ENCODE peak calls at places on chromosomes 6 and 20, in eight cellular contexts. One of them, this sample, is unnamed.

GRCh38 chr6:43468240-43468639 is 9.1 kb upstream of the TJAP1 start:
- DNase-seq in PC-3: no peak
- DNase-seq in cardiac muscle cell: no peak
- DNase-seq in endodermal cell: no peak
- DNase-seq in mucosa of descending colon: no peak
- DNase-seq in iPS DF 6.9: no peak
- DNase-seq in bronchial epithelial cell: no peak
- DNase-seq in GM12865: no peak
- DNase-seq in this sample: no peak

GRCh38 chr20:31454374-31454773 is 13.9 kb downstream of the DEFB123 start:
- DNase-seq in PC-3: no peak
- DNase-seq in cardiac muscle cell: no peak
- DNase-seq in endodermal cell: no peak
- DNase-seq in mucosa of descending colon: no peak
- DNase-seq in iPS DF 6.9: no peak
- DNase-seq in bronchial epithelial cell: no peak
- DNase-seq in GM12865: no peak
- DNase-seq in this sample: no peak

GRCh38 chr6:42017021-42017643 is 33.2 kb upstream of the TAF8 start:
- DNase-seq in PC-3: peak; percentile 69
- DNase-seq in cardiac muscle cell: peak; percentile 82
- DNase-seq in endodermal cell: no peak
- DNase-seq in mucosa of descending colon: no peak
- DNase-seq in iPS DF 6.9: no peak
- DNase-seq in bronchial epithelial cell: peak; percentile 63
- DNase-seq in GM12865: peak; percentile 33
- DNase-seq in this sample: peak; percentile 69

GRCh38 chr20:22403860-22404608 is 180.3 kb downstream of the FOXA2 start:
- DNase-seq in PC-3: peak; percentile 63
- DNase-seq in cardiac muscle cell: peak; percentile 37
- DNase-seq in endodermal cell: no peak
- DNase-seq in mucosa of descending colon: no peak
- DNase-seq in iPS DF 6.9: no peak
- DNase-seq in bronchial epithelial cell: no peak
- DNase-seq in GM12865: peak; percentile 21
- DNase-seq in this sample: no peak

GRCh38 chr6:43683708-43684455 is 3.7 kb downstream of the MRPS18A start:
- DNase-seq in PC-3: no peak
- DNase-seq in cardiac muscle cell: no peak
- DNase-seq in endodermal cell: no peak
- DNase-seq in mucosa of descending colon: no peak
- DNase-seq in iPS DF 6.9: no peak
- DNase-seq in bronchial epithelial cell: no peak
- DNase-seq in GM12865: no peak
- DNase-seq in this sample: no peak

GRCh38 chr20:25584905-25585704 is at the start of gene NINL:
- DNase-seq in PC-3: peak; percentile 55
- DNase-seq in cardiac muscle cell: peak; percentile 77
- DNase-seq in endodermal cell: peak; percentile 94
- DNase-seq in mucosa of descending colon: peak; percentile 67
- DNase-seq in iPS DF 6.9: no peak
- DNase-seq in bronchial epithelial cell: no peak
- DNase-seq in GM12865: no peak
- DNase-seq in this sample: no peak

GRCh38 chr20:4949833-4950178 is 51.5 kb downstream of the SLC23A2 start:
- DNase-seq in PC-3: peak; percentile 60
- DNase-seq in cardiac muscle cell: peak; percentile 61
- DNase-seq in endodermal cell: peak; percentile 56
- DNase-seq in mucosa of descending colon: no peak
- DNase-seq in iPS DF 6.9: no peak
- DNase-seq in bronchial epithelial cell: peak; percentile 38
- DNase-seq in GM12865: peak; percentile 71
- DNase-seq in this sample: no peak

GRCh38 chr6:150409576-150410066 is 40.8 kb downstream of the IYD start:
- DNase-seq in PC-3: peak; percentile 55
- DNase-seq in cardiac muscle cell: peak; percentile 12
- DNase-seq in endodermal cell: no peak
- DNase-seq in mucosa of descending colon: no peak
- DNase-seq in iPS DF 6.9: no peak
- DNase-seq in bronchial epithelial cell: no peak
- DNase-seq in GM12865: peak; percentile 6
- DNase-seq in this sample: no peak

GRCh38 chr20:52313335-52313963 is 121.9 kb upstream of the ZFP64 start:
- DNase-seq in PC-3: peak; percentile 76
- DNase-seq in cardiac muscle cell: peak; percentile 68
- DNase-seq in endodermal cell: peak; percentile 70
- DNase-seq in mucosa of descending colon: no peak
- DNase-seq in iPS DF 6.9: peak; percentile 39
- DNase-seq in bronchial epithelial cell: peak; percentile 44
- DNase-seq in GM12865: no peak
- DNase-seq in this sample: no peak

GRCh38 chr20:3045042-3045815 is 623 bp upstream of the MRPS26 start:
- DNase-seq in PC-3: peak; percentile 45
- DNase-seq in cardiac muscle cell: peak; percentile 80
- DNase-seq in endodermal cell: no peak
- DNase-seq in mucosa of descending colon: peak; percentile 89
- DNase-seq in iPS DF 6.9: no peak
- DNase-seq in bronchial epithelial cell: peak; percentile 72
- DNase-seq in GM12865: peak; percentile 87
- DNase-seq in this sample: peak; percentile 71

GRCh38 chr6:10719386-10720228 is 3.3 kb upstream of the TMEM14C start:
- DNase-seq in PC-3: peak; percentile 62
- DNase-seq in cardiac muscle cell: peak; percentile 25
- DNase-seq in endodermal cell: no peak
- DNase-seq in mucosa of descending colon: peak; percentile 65
- DNase-seq in iPS DF 6.9: no peak
- DNase-seq in bronchial epithelial cell: no peak
- DNase-seq in GM12865: no peak
- DNase-seq in this sample: no peak

GRCh38 chr6:1499798-1500197 is 109.9 kb upstream of the FOXC1 start:
- DNase-seq in PC-3: no peak
- DNase-seq in cardiac muscle cell: peak; percentile 65
- DNase-seq in endodermal cell: no peak
- DNase-seq in mucosa of descending colon: no peak
- DNase-seq in iPS DF 6.9: no peak
- DNase-seq in bronchial epithelial cell: no peak
- DNase-seq in GM12865: no peak
- DNase-seq in this sample: no peak

GRCh38 chr20:61886721-61887658 is 178.7 kb downstream of the TAF4 start:
- DNase-seq in PC-3: peak; percentile 54
- DNase-seq in cardiac muscle cell: peak; percentile 43
- DNase-seq in endodermal cell: peak; percentile 84
- DNase-seq in mucosa of descending colon: peak; percentile 23
- DNase-seq in iPS DF 6.9: no peak
- DNase-seq in bronchial epithelial cell: peak; percentile 7
- DNase-seq in GM12865: peak; percentile 24
- DNase-seq in this sample: peak; percentile 19

GRCh38 chr6:111280445-111280844 is 193.1 kb downstream of the SLC16A10 start:
- DNase-seq in PC-3: no peak
- DNase-seq in cardiac muscle cell: no peak
- DNase-seq in endodermal cell: no peak
- DNase-seq in mucosa of descending colon: no peak
- DNase-seq in iPS DF 6.9: no peak
- DNase-seq in bronchial epithelial cell: no peak
- DNase-seq in GM12865: no peak
- DNase-seq in this sample: no peak

GRCh38 chr20:54118220-54119001 is 48.0 kb upstream of the BCAS1 start:
- DNase-seq in PC-3: no peak
- DNase-seq in cardiac muscle cell: no peak
- DNase-seq in endodermal cell: no peak
- DNase-seq in mucosa of descending colon: no peak
- DNase-seq in iPS DF 6.9: no peak
- DNase-seq in bronchial epithelial cell: no peak
- DNase-seq in GM12865: no peak
- DNase-seq in this sample: no peak

GRCh38 chr6:28583463-28583862 is 57.8 kb downstream of the GPX5 start:
- DNase-seq in PC-3: no peak
- DNase-seq in cardiac muscle cell: no peak
- DNase-seq in endodermal cell: no peak
- DNase-seq in mucosa of descending colon: no peak
- DNase-seq in iPS DF 6.9: no peak
- DNase-seq in bronchial epithelial cell: no peak
- DNase-seq in GM12865: no peak
- DNase-seq in this sample: no peak

GRCh38 chr20:13430346-13431002 is 208.3 kb downstream of the TASP1 start:
- DNase-seq in PC-3: peak; percentile 70
- DNase-seq in cardiac muscle cell: no peak
- DNase-seq in endodermal cell: no peak
- DNase-seq in mucosa of descending colon: no peak
- DNase-seq in iPS DF 6.9: no peak
- DNase-seq in bronchial epithelial cell: peak; percentile 63
- DNase-seq in GM12865: peak; percentile 60
- DNase-seq in this sample: no peak

GRCh38 chr6:131199568-131200272 is 64.5 kb downstream of the AKAP7 start:
- DNase-seq in PC-3: peak; percentile 65
- DNase-seq in cardiac muscle cell: peak; percentile 72
- DNase-seq in endodermal cell: peak; percentile 88
- DNase-seq in mucosa of descending colon: peak; percentile 62
- DNase-seq in iPS DF 6.9: no peak
- DNase-seq in bronchial epithelial cell: peak; percentile 29
- DNase-seq in GM12865: peak; percentile 92
- DNase-seq in this sample: peak; percentile 32

GRCh38 chr6:25558155-25558817 is 93.7 kb upstream of the SCGN start:
- DNase-seq in PC-3: peak; percentile 31
- DNase-seq in cardiac muscle cell: no peak
- DNase-seq in endodermal cell: no peak
- DNase-seq in mucosa of descending colon: no peak
- DNase-seq in iPS DF 6.9: no peak
- DNase-seq in bronchial epithelial cell: no peak
- DNase-seq in GM12865: no peak
- DNase-seq in this sample: no peak

GRCh38 chr6:70099732-70100131 is 203.2 kb downstream of the COL9A1 start:
- DNase-seq in PC-3: no peak
- DNase-seq in cardiac muscle cell: no peak
- DNase-seq in endodermal cell: no peak
- DNase-seq in mucosa of descending colon: no peak
- DNase-seq in iPS DF 6.9: no peak
- DNase-seq in bronchial epithelial cell: no peak
- DNase-seq in GM12865: no peak
- DNase-seq in this sample: no peak

GRCh38 chr6:70094156-70094555 is 208.7 kb downstream of the COL9A1 start:
- DNase-seq in PC-3: no peak
- DNase-seq in cardiac muscle cell: no peak
- DNase-seq in endodermal cell: no peak
- DNase-seq in mucosa of descending colon: no peak
- DNase-seq in iPS DF 6.9: no peak
- DNase-seq in bronchial epithelial cell: no peak
- DNase-seq in GM12865: no peak
- DNase-seq in this sample: no peak
- H3K4me3 ChIP-seq in PC-3: no peak overlapping the region
- H3K4me3 ChIP-seq in cardiac muscle cell: no peak overlapping the region
- H3K4me3 ChIP-seq in endodermal cell: no peak overlapping the region
- H3K4me3 ChIP-seq in mucosa of descending colon: no peak overlapping the region
- H3K4me3 ChIP-seq in iPS DF 6.9: no peak overlapping the region
- H3K4me3 ChIP-seq in bronchial epithelial cell: no peak overlapping the region
- H3K4me3 ChIP-seq in GM12865: no peak overlapping the region
- H3K4me3 ChIP-seq in this sample: no peak overlapping the region

GRCh38 chr6:138571174-138571573 is 71.9 kb upstream of the NHSL1 start:
- DNase-seq in PC-3: no peak
- DNase-seq in cardiac muscle cell: peak; percentile 18
- DNase-seq in endodermal cell: no peak
- DNase-seq in mucosa of descending colon: no peak
- DNase-seq in iPS DF 6.9: no peak
- DNase-seq in bronchial epithelial cell: no peak
- DNase-seq in GM12865: no peak
- DNase-seq in this sample: no peak

GRCh38 chr6:138569970-138570715 is 70.8 kb upstream of the NHSL1 start:
- DNase-seq in PC-3: no peak
- DNase-seq in cardiac muscle cell: no peak
- DNase-seq in endodermal cell: no peak
- DNase-seq in mucosa of descending colon: no peak
- DNase-seq in iPS DF 6.9: no peak
- DNase-seq in bronchial epithelial cell: no peak
- DNase-seq in GM12865: no peak
- DNase-seq in this sample: no peak

GRCh38 chr6:138568997-138569396 is 69.7 kb upstream of the NHSL1 start:
- DNase-seq in PC-3: no peak
- DNase-seq in cardiac muscle cell: no peak
- DNase-seq in endodermal cell: no peak
- DNase-seq in mucosa of descending colon: no peak
- DNase-seq in iPS DF 6.9: no peak
- DNase-seq in bronchial epithelial cell: no peak
- DNase-seq in GM12865: no peak
- DNase-seq in this sample: no peak

GRCh38 chr6:138570716-138571020 is 71.4 kb upstream of the NHSL1 start:
- DNase-seq in PC-3: no peak
- DNase-seq in cardiac muscle cell: no peak
- DNase-seq in endodermal cell: no peak
- DNase-seq in mucosa of descending colon: no peak
- DNase-seq in iPS DF 6.9: no peak
- DNase-seq in bronchial epithelial cell: no peak
- DNase-seq in GM12865: no peak
- DNase-seq in this sample: no peak

GRCh38 chr6:138569554-138569953 is 70.3 kb upstream of the NHSL1 start:
- DNase-seq in PC-3: no peak
- DNase-seq in cardiac muscle cell: no peak
- DNase-seq in endodermal cell: no peak
- DNase-seq in mucosa of descending colon: no peak
- DNase-seq in iPS DF 6.9: no peak
- DNase-seq in bronchial epithelial cell: no peak
- DNase-seq in GM12865: no peak
- DNase-seq in this sample: no peak
- H3K4me3 ChIP-seq in PC-3: no peak overlapping the region
- H3K4me3 ChIP-seq in cardiac muscle cell: no peak overlapping the region
- H3K4me3 ChIP-seq in endodermal cell: peak overlapping the region; percentile 82
- H3K4me3 ChIP-seq in mucosa of descending colon: no peak overlapping the region
- H3K4me3 ChIP-seq in iPS DF 6.9: no peak overlapping the region
- H3K4me3 ChIP-seq in bronchial epithelial cell: no peak overlapping the region
- H3K4me3 ChIP-seq in GM12865: no peak overlapping the region
- H3K4me3 ChIP-seq in this sample: no peak overlapping the region

GRCh38 chr20:59258103-59258705 is 42.2 kb upstream of the EDN3 start:
- DNase-seq in PC-3: no peak
- DNase-seq in cardiac muscle cell: no peak
- DNase-seq in endodermal cell: no peak
- DNase-seq in mucosa of descending colon: no peak
- DNase-seq in iPS DF 6.9: no peak
- DNase-seq in bronchial epithelial cell: no peak
- DNase-seq in GM12865: no peak
- DNase-seq in this sample: no peak
- H3K4me3 ChIP-seq in PC-3: no peak overlapping the region
- H3K4me3 ChIP-seq in cardiac muscle cell: no peak overlapping the region
- H3K4me3 ChIP-seq in endodermal cell: no peak overlapping the region
- H3K4me3 ChIP-seq in mucosa of descending colon: no peak overlapping the region
- H3K4me3 ChIP-seq in iPS DF 6.9: no peak overlapping the region
- H3K4me3 ChIP-seq in bronchial epithelial cell: no peak overlapping the region
- H3K4me3 ChIP-seq in GM12865: no peak overlapping the region
- H3K4me3 ChIP-seq in this sample: no peak overlapping the region

GRCh38 chr6:73562557-73562956 is 41.7 kb upstream of the EEF1A1 start:
- DNase-seq in PC-3: no peak
- DNase-seq in cardiac muscle cell: no peak
- DNase-seq in endodermal cell: no peak
- DNase-seq in mucosa of descending colon: no peak
- DNase-seq in iPS DF 6.9: no peak
- DNase-seq in bronchial epithelial cell: no peak
- DNase-seq in GM12865: no peak
- DNase-seq in this sample: no peak

GRCh38 chr6:73565767-73566485 is 45.1 kb upstream of the EEF1A1 start:
- DNase-seq in PC-3: no peak
- DNase-seq in cardiac muscle cell: no peak
- DNase-seq in endodermal cell: peak; percentile 82
- DNase-seq in mucosa of descending colon: no peak
- DNase-seq in iPS DF 6.9: no peak
- DNase-seq in bronchial epithelial cell: no peak
- DNase-seq in GM12865: no peak
- DNase-seq in this sample: no peak

GRCh38 chr6:73564578-73565345 is 43.9 kb upstream of the EEF1A1 start:
- DNase-seq in PC-3: no peak
- DNase-seq in cardiac muscle cell: no peak
- DNase-seq in endodermal cell: no peak
- DNase-seq in mucosa of descending colon: no peak
- DNase-seq in iPS DF 6.9: no peak
- DNase-seq in bronchial epithelial cell: no peak
- DNase-seq in GM12865: no peak
- DNase-seq in this sample: no peak

GRCh38 chr6:73566954-73567591 is 46.2 kb upstream of the EEF1A1 start:
- DNase-seq in PC-3: no peak
- DNase-seq in cardiac muscle cell: peak; percentile 66
- DNase-seq in endodermal cell: no peak
- DNase-seq in mucosa of descending colon: peak; percentile 75
- DNase-seq in iPS DF 6.9: no peak
- DNase-seq in bronchial epithelial cell: peak; percentile 55
- DNase-seq in GM12865: no peak
- DNase-seq in this sample: peak; percentile 22
- H3K4me3 ChIP-seq in PC-3: no peak overlapping the region
- H3K4me3 ChIP-seq in cardiac muscle cell: no peak overlapping the region
- H3K4me3 ChIP-seq in endodermal cell: no peak overlapping the region
- H3K4me3 ChIP-seq in mucosa of descending colon: no peak overlapping the region
- H3K4me3 ChIP-seq in iPS DF 6.9: no peak overlapping the region
- H3K4me3 ChIP-seq in bronchial epithelial cell: no peak overlapping the region
- H3K4me3 ChIP-seq in GM12865: no peak overlapping the region
- H3K4me3 ChIP-seq in this sample: no peak overlapping the region

This sample was measured in skeletal muscle cell.